ENCODE peak calls at places on chromosomes 3 and 15, in six cellular contexts. One of them, this sample, is unnamed.

GRCh38 chr3:142003291-142003690 is 126.8 kb downstream of the ATP1B3 start:
- DNase-seq in vagina: no peak
- DNase-seq in A549: no peak
- DNase-seq in lower leg skin: no peak
- DNase-seq in esophagus squamous epithelium: no peak
- DNase-seq in body of pancreas: no peak
- DNase-seq in this sample: no peak

GRCh38 chr3:45480218-45480617 is 91.8 kb downstream of the LARS2 start:
- DNase-seq in vagina: no peak
- DNase-seq in A549: no peak
- DNase-seq in lower leg skin: no peak
- DNase-seq in esophagus squamous epithelium: no peak
- DNase-seq in body of pancreas: no peak
- DNase-seq in this sample: no peak

GRCh38 chr3:14801031-14801430 is 17.7 kb upstream of the FGD5 start:
- DNase-seq in vagina: no peak
- DNase-seq in A549: no peak
- DNase-seq in lower leg skin: no peak
- DNase-seq in esophagus squamous epithelium: no peak
- DNase-seq in body of pancreas: no peak
- DNase-seq in this sample: no peak

GRCh38 chr3:182979103-182979697 is 1.1 kb downstream of the DCUN1D1 start:
- DNase-seq in vagina: no peak
- DNase-seq in A549: no peak
- DNase-seq in lower leg skin: no peak
- DNase-seq in esophagus squamous epithelium: no peak
- DNase-seq in body of pancreas: no peak
- DNase-seq in this sample: peak; percentile 65

GRCh38 chr3:20739814-20740213 is 553.8 kb upstream of the SGO1 start:
- DNase-seq in vagina: no peak
- DNase-seq in A549: no peak
- DNase-seq in lower leg skin: no peak
- DNase-seq in esophagus squamous epithelium: no peak
- DNase-seq in body of pancreas: no peak
- DNase-seq in this sample: no peak

GRCh38 chr15:73346735-73347312 is 21.9 kb downstream of the HCN4 start:
- DNase-seq in vagina: no peak
- DNase-seq in A549: peak; percentile 63
- DNase-seq in lower leg skin: no peak
- DNase-seq in esophagus squamous epithelium: no peak
- DNase-seq in body of pancreas: peak; percentile 84
- DNase-seq in this sample: peak; percentile 63

GRCh38 chr3:136396916-136397315 is 146.8 kb downstream of the PCCB start:
- DNase-seq in vagina: no peak
- DNase-seq in A549: no peak
- DNase-seq in lower leg skin: no peak
- DNase-seq in esophagus squamous epithelium: no peak
- DNase-seq in body of pancreas: no peak
- DNase-seq in this sample: no peak

GRCh38 chr3:24460974-24461373 is 33.7 kb downstream of the THRB start:
- DNase-seq in vagina: no peak
- DNase-seq in A549: no peak
- DNase-seq in lower leg skin: no peak
- DNase-seq in esophagus squamous epithelium: no peak
- DNase-seq in body of pancreas: no peak
- DNase-seq in this sample: no peak

GRCh38 chr15:69753867-69754266 is 301.2 kb downstream of the RPLP1 start:
- DNase-seq in vagina: peak; percentile 54
- DNase-seq in A549: no peak
- DNase-seq in lower leg skin: no peak
- DNase-seq in esophagus squamous epithelium: no peak
- DNase-seq in body of pancreas: no peak
- DNase-seq in this sample: no peak

GRCh38 chr15:75921732-75922703 is 18.3 kb downstream of the FBXO22 start:
- DNase-seq in vagina: no peak
- DNase-seq in A549: no peak
- DNase-seq in lower leg skin: peak; percentile 68
- DNase-seq in esophagus squamous epithelium: no peak
- DNase-seq in body of pancreas: peak; percentile 40
- DNase-seq in this sample: peak; percentile 88

GRCh38 chr15:31337352-31338031 is 10.9 kb downstream of the KLF13 start:
- DNase-seq in vagina: no peak
- DNase-seq in A549: no peak
- DNase-seq in lower leg skin: no peak
- DNase-seq in esophagus squamous epithelium: no peak
- DNase-seq in body of pancreas: no peak
- DNase-seq in this sample: no peak

GRCh38 chr15:52392008-52392687 is 96.5 kb upstream of the MYO5C start:
- DNase-seq in vagina: no peak
- DNase-seq in A549: no peak
- DNase-seq in lower leg skin: no peak
- DNase-seq in esophagus squamous epithelium: no peak
- DNase-seq in body of pancreas: no peak
- DNase-seq in this sample: no peak

GRCh38 chr3:45716790-45717336 is 27.7 kb downstream of the SACM1L start:
- DNase-seq in vagina: no peak
- DNase-seq in A549: no peak
- DNase-seq in lower leg skin: no peak
- DNase-seq in esophagus squamous epithelium: no peak
- DNase-seq in body of pancreas: no peak
- DNase-seq in this sample: peak; percentile 49

GRCh38 chr3:9226326-9226725 is 23.1 kb downstream of the SRGAP3 start:
- DNase-seq in vagina: no peak
- DNase-seq in A549: no peak
- DNase-seq in lower leg skin: no peak
- DNase-seq in esophagus squamous epithelium: no peak
- DNase-seq in body of pancreas: no peak
- DNase-seq in this sample: no peak

GRCh38 chr3:69236808-69237707 is 114.7 kb upstream of the LMOD3 start:
- DNase-seq in vagina: no peak
- DNase-seq in A549: no peak
- DNase-seq in lower leg skin: no peak
- DNase-seq in esophagus squamous epithelium: no peak
- DNase-seq in body of pancreas: peak; percentile 14
- DNase-seq in this sample: no peak

GRCh38 chr3:159260049-159260662 is 458.3 kb downstream of the MFSD1 start:
- DNase-seq in vagina: no peak
- DNase-seq in A549: peak; percentile 19
- DNase-seq in lower leg skin: peak; percentile 29
- DNase-seq in esophagus squamous epithelium: no peak
- DNase-seq in body of pancreas: peak; percentile 62
- DNase-seq in this sample: peak; percentile 53

GRCh38 chr3:4509983-4510755 is 17.0 kb downstream of the ITPR1 start:
- DNase-seq in vagina: no peak
- DNase-seq in A549: no peak
- DNase-seq in lower leg skin: no peak
- DNase-seq in esophagus squamous epithelium: no peak
- DNase-seq in body of pancreas: no peak
- DNase-seq in this sample: no peak

GRCh38 chr3:58613236-58614132 is 36.3 kb upstream of the FAM107A start:
- DNase-seq in vagina: no peak
- DNase-seq in A549: no peak
- DNase-seq in lower leg skin: no peak
- DNase-seq in esophagus squamous epithelium: no peak
- DNase-seq in body of pancreas: no peak
- DNase-seq in this sample: no peak

GRCh38 chr15:56844892-56845291 is 73.6 kb upstream of the TCF12 start:
- DNase-seq in vagina: no peak
- DNase-seq in A549: no peak
- DNase-seq in lower leg skin: no peak
- DNase-seq in esophagus squamous epithelium: no peak
- DNase-seq in body of pancreas: no peak
- DNase-seq in this sample: no peak

GRCh38 chr3:188959013-188959412 is 212.8 kb upstream of the TPRG1 start:
- DNase-seq in vagina: no peak
- DNase-seq in A549: no peak
- DNase-seq in lower leg skin: no peak
- DNase-seq in esophagus squamous epithelium: no peak
- DNase-seq in body of pancreas: no peak
- DNase-seq in this sample: no peak

GRCh38 chr3:128133273-128133883 is 9.8 kb upstream of the RUVBL1 start:
- DNase-seq in vagina: peak; percentile 29
- DNase-seq in A549: no peak
- DNase-seq in lower leg skin: no peak
- DNase-seq in esophagus squamous epithelium: no peak
- DNase-seq in body of pancreas: peak; percentile 60
- DNase-seq in this sample: peak; percentile 68

GRCh38 chr3:192850501-192850981 is 67.1 kb downstream of the MB21D2 start:
- DNase-seq in vagina: no peak
- DNase-seq in A549: no peak
- DNase-seq in lower leg skin: peak; percentile 25
- DNase-seq in esophagus squamous epithelium: no peak
- DNase-seq in body of pancreas: no peak
- DNase-seq in this sample: no peak

GRCh38 chr3:7567160-7567559 is 706.2 kb downstream of the GRM7 start:
- DNase-seq in vagina: no peak
- DNase-seq in A549: no peak
- DNase-seq in lower leg skin: no peak
- DNase-seq in esophagus squamous epithelium: no peak
- DNase-seq in body of pancreas: no peak
- DNase-seq in this sample: no peak

DNA sequence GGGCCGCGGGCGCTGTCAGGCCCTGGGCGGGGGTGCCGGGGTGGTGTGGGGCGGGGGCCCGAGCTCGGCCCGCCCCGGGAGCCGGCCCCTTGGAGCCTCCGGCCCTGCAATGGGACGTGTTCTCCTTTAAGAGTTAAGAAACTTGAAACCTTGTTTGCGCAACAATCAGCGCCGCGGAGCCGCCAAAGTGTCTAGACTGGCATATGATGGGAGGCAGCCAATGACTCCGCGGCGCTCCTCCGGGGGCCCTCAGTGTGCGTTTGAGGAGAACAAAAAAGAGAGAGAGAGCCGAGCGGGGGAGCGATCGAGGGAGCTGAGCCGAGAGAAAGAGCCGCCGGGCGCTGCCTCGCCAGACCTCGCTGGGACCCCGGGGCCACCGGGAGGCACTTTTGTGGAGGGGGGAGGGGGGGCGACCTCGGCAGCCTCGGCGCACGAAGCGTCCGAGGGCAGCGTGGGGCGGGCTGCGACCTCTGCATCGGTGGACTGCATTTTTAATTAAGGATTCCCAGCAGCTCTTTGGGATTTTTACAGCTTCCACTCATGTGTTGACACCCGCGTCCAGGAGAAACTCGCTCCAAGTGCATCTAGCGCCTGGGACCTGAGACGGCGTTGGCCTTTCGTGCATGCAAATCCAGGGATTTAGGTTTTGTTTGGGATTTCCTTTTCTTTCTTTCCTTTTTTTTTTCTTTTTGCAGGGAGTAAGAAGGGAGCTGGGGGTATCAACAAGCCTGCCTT is at the start of gene SMAD6:
- DNase-seq in vagina: peak; percentile 98
- DNase-seq in A549: peak; percentile 98
- DNase-seq in lower leg skin: peak; percentile 90
- DNase-seq in esophagus squamous epithelium: peak; percentile 59
- DNase-seq in body of pancreas: peak; percentile 96
- DNase-seq in this sample: peak; percentile 88
- TF ChIP-seq POLR2A in vagina: no peak
- TF ChIP-seq POLR2A in A549: peak; percentile 73
- TF ChIP-seq POLR2A in lower leg skin: no peak
- TF ChIP-seq POLR2A in esophagus squamous epithelium: no peak
- TF ChIP-seq POLR2A in body of pancreas: peak; percentile 63
- TF ChIP-seq POLR2A in this sample: peak; percentile 27

DNA sequence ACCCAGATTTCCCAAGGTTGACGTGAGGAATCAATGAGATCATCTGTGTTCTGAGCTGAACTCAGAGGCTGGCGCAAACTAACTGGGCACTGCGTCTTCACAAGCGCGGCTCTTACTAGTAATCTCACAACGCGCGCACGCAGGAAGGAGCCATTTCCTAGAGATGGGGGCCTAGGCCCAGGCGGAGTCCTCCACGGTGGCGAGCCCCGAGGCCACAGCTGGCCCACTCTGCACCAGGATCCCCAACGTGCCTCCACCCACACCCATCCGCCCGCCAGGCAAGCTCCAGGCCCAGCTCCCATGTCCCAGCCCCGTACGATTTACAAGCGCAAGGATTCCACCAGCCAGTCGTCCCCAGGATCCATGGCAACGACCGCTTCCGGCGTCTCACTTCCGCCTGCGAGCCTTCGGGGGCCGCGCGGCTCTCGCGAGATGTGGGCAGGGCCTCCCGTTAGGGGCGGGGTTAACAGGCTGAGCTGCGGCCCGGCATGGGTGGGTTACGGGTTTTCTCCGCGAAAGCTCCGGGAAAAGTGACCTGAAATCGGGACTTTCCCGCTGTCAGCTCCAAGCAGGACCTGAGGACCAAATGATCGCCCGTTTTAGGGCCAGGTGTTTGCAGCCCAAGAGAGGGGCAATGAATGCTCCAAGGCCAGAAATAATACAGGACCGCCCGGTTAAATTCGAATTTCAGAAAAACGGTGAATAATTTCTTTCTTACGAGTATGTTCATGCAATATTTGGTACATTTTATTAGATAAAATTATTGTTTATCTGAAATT is at the start of gene WDR73:
- DNase-seq in vagina: peak; percentile 98
- DNase-seq in A549: peak; percentile 91
- DNase-seq in lower leg skin: peak; percentile 95
- DNase-seq in esophagus squamous epithelium: peak; percentile 57
- DNase-seq in body of pancreas: peak; percentile 97
- DNase-seq in this sample: peak; percentile 97
- TF ChIP-seq POLR2A in vagina: no peak
- TF ChIP-seq POLR2A in A549: peak; percentile 80
- TF ChIP-seq POLR2A in lower leg skin: no peak
- TF ChIP-seq POLR2A in esophagus squamous epithelium: no peak
- TF ChIP-seq POLR2A in body of pancreas: peak; percentile 80
- TF ChIP-seq POLR2A in this sample: peak; percentile 79

DNA sequence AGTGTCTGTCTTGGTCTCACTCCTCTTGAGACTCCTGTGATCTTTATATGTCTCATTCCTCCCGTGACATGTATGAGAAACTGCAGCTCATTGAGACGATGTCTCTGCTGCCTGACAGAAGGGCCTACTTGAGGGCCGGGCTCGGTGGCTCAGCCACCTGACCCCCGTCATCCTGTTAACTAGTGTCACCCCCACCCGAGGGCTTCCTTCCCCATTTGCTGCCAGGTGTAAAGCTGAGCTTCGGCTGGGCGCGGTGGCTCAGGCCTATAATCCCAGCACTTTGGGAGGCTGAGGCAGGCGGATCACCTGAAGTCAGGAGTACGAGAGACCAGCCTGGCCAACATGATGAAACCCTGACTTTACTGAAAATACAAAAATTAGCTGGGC is 12.7 kb downstream of the SEMA4B start:
- DNase-seq in vagina: no peak
- DNase-seq in A549: no peak
- DNase-seq in lower leg skin: no peak
- DNase-seq in esophagus squamous epithelium: no peak
- DNase-seq in body of pancreas: peak; percentile 65
- DNase-seq in this sample: no peak
- TF ChIP-seq POLR2A in vagina: no peak
- TF ChIP-seq POLR2A in A549: no peak
- TF ChIP-seq POLR2A in lower leg skin: no peak
- TF ChIP-seq POLR2A in esophagus squamous epithelium: no peak
- TF ChIP-seq POLR2A in body of pancreas: no peak
- TF ChIP-seq POLR2A in this sample: no peak

DNA sequence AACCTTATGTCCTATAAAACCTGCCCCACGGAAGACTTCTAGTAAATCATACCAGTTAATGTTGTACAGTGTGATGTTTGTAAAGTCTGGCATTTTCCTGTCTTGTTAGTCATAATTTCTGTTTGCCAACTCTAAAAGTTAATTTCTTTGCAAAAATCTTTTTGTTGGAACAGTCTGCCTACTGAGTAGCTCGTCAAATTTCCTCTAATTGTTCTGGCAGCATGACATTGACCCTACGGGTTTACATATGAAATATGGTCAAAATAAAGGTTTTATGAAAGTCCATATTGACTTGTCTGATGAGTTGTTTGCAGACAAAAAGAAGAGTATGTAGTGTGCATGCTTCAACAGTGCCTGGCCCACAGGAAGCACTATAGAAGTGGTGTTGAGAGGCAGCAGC is 79.8 kb upstream of the SOX2 start:
- DNase-seq in vagina: no peak
- DNase-seq in A549: no peak
- DNase-seq in lower leg skin: no peak
- DNase-seq in esophagus squamous epithelium: no peak
- DNase-seq in body of pancreas: no peak
- DNase-seq in this sample: no peak
- TF ChIP-seq POLR2A in vagina: no peak
- TF ChIP-seq POLR2A in A549: no peak
- TF ChIP-seq POLR2A in lower leg skin: no peak
- TF ChIP-seq POLR2A in esophagus squamous epithelium: no peak
- TF ChIP-seq POLR2A in body of pancreas: no peak
- TF ChIP-seq POLR2A in this sample: no peak